ENCODE peak calls at places on chromosomes 5 and 9, in four cellular contexts. G is IMR-90, P is H1, X is mesendoderm. M is an unnamed sample.

GRCh38 chr5:80182802-80183645 is 72.8 kb downstream of the SERINC5 start:
- DNase-seq in G (no peak), X (peak), P (peak), M (peak)

GRCh38 chr5:139689631-139690384 is 41.7 kb downstream of the CXXC5 start:
- DNase-seq in G (no peak), P (no peak), X (peak), M (peak)

GRCh38 chr5:68258531-68258930 is 43.0 kb downstream of the PIK3R1 start:
- DNase-seq in X (no peak), G (no peak), P (no peak), M (no peak)

GRCh38 chr9:113657765-113658564 is 194.4 kb downstream of the RGS3 start:
- DNase-seq in G (peak), P (peak), X (peak), M (peak)

GRCh38 chr9:20314981-20315380 is 307.3 kb downstream of the MLLT3 start:
- DNase-seq in X (no peak), G (no peak), P (no peak), M (no peak)

GRCh38 chr9:131697097-131697496 is 42.8 kb downstream of the RAPGEF1 start:
- DNase-seq in X (peak), G (peak), P (no peak), M (peak)

GRCh38 chr5:585556-585955 is 26.6 kb upstream of the CEP72 start:
- DNase-seq in X (no peak), P (no peak), G (no peak), M (no peak)

GRCh38 chr9:137353223-137354152 is 51.4 kb upstream of the NRARP start:
- DNase-seq in P (no peak), G (no peak), X (no peak), M (no peak)

GRCh38 chr5:75885849-75886596 is 168.8 kb upstream of the POC5 start:
- DNase-seq in G (no peak), P (no peak), X (peak), M (peak)

GRCh38 chr5:657570-657969 is 35.6 kb downstream of the TPPP start:
- DNase-seq in X (no peak), P (no peak), G (peak), M (no peak)

GRCh38 chr5:94785111-94785510 is 166.6 kb downstream of the SLF1 start:
- DNase-seq in G (peak), P (no peak), X (peak), M (no peak)

GRCh38 chr5:53397845-53398244 is 82.6 kb upstream of the FST start:
- DNase-seq in P (no peak), X (peak), G (peak), M (no peak)

GRCh38 chr9:35954942-35955546 is 2.9 kb downstream of the OR2S2 start:
- DNase-seq in X (peak), P (no peak), G (peak), M (peak)

GRCh38 chr5:158609729-158610128 is 490.0 kb downstream of the EBF1 start:
- DNase-seq in P (no peak), X (peak), G (no peak), M (no peak)

GRCh38 chr5:83281658-83282057 is 189.9 kb upstream of the VCAN start:
- DNase-seq in P (no peak), X (no peak), G (peak), M (no peak)

GRCh38 chr9:133848471-133848870 is 110.3 kb upstream of the SARDH start:
- DNase-seq in G (no peak), X (no peak), P (no peak), M (no peak)

GRCh38 chr5:50440651-50441478 is at the start of gene EMB:
- DNase-seq in X (peak), G (no peak), P (peak), M (peak)

GRCh38 chr9:110029422-110029814 is 178.5 kb downstream of the C9orf152 start:
- DNase-seq in G (peak), P (no peak), X (peak), M (no peak)

GRCh38 chr9:127723013-127723412 is 7.1 kb downstream of the TTC16 start:
- DNase-seq in P (no peak), X (no peak), G (no peak), M (no peak)
- H4K5ac ChIP-seq in P (no peak), X (no peak), G (no peak), M (no peak)

GRCh38 chr9:107750741-107751521 is 261.4 kb upstream of the KLF4 start:
- DNase-seq in G (peak), P (no peak), X (no peak), M (no peak)

GRCh38 chr9:107756091-107756490 is 266.5 kb upstream of the KLF4 start:
- DNase-seq in G (no peak), X (no peak), P (no peak), M (no peak)

GRCh38 chr9:107749787-107750444 is 260.3 kb upstream of the KLF4 start:
- DNase-seq in P (no peak), G (peak), X (peak), M (peak)

GRCh38 chr9:107755267-107755666 is 265.7 kb upstream of the KLF4 start:
- DNase-seq in P (no peak), X (peak), G (peak), M (no peak)

DNA sequence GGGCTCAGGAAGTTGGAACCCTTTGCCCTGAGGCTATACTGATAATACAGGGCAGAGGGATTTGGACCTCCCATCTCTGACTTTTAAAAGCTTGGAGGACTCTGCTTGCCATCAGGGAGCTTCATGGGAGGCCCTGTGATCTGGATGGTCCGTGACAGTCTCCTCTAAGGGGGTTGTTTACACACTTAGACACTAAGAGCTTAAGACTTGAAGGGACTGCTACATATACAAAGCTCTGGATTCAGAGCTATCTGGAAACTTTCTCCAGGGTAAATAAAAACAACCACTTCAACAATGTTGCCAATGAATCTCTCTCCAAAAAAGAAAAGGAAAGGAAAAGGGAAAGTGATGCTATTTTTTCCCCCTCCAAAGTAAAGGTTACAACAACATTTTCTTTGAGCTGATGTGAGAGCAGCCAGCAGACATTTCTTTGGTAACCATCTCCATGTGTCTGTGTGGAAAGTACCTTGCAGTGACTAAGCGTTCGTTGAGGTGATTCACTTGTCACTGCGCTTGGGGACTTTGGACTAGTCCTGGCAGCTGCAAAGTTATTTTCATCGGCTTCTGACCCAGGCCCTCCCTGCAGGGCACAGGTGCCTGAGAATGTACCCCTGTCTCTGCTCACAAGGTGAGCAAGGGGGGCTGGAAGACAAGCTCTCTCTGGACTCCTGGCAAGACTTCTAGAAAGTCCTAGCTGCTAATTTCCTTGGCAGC is 262.1 kb upstream of the KLF4 start:
- DNase-seq in G (peak), X (peak), P (no peak), M (no peak)
- H2BK15ac ChIP-seq in G (peak), X (no peak), P (peak), M (no peak)

DNA sequence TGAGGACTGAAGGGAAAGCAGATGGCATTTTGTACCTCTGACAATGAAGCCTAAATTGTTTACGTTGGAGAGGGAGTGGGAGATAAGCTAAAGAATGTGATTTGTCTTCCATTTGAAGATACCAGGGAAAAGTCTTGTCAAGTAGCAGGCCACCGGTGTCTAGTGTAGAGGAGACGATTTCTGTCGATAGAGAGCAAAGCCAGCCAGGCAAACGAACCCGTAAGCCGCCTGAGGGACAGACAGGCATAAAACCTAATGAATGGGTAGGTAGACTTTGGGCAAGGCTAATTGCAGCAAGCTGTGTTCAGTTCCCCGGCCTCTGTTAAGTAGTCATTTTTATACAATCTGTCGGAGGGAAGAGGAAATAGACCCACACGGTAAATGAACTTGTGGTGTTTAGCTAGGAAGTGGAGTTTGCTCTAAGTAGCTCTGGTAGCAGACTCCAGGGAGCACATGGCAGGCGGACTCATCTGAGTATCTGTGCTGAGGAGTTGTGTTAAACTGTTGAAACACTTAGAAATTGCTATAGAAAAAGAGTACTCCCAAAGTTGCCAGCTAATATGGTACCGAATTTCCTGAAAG is 28.8 kb downstream of the SMARCA2 start:
- DNase-seq in P (no peak), G (no peak), X (peak), M (no peak)
- H4K8ac ChIP-seq in P (no peak), G (no peak), X (no peak), M (no peak)

DNA sequence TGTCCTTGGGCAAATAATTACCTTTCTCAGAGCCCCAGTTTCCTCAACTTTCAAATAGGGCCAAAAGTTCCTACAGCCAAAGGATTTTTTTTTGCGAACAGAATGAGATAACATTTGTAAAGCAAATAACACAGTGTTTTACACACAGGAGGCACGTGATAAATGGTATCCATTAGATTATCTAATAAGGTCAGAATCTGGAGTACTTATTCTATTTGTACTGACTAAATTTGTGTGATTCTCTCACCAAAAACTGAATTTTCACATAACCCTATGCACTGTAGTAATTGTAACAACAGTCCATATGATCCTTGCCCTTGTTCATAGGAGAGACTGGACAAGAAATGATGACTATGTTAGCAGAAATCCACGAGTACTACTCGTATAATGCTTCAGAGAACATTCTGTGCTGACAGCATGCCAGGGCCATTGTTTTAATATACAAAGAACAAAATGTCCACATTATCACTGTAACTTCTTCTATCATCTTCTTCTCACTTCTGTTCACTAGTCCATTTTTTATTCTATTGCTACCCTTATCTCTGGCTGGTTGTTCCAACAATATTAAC is 13.9 kb upstream of the FEM1C start:
- DNase-seq in P (no peak), G (peak), X (no peak), M (no peak)
- H4K5ac ChIP-seq in P (no peak), G (no peak), X (no peak), M (no peak)

GRCh38 chr9:79255681-79256080 is 316.1 kb upstream of the TLE4 start:
- DNase-seq in X (no peak), P (no peak), G (no peak), M (no peak)

GRCh38 chr9:79254900-79255651 is 316.7 kb upstream of the TLE4 start:
- DNase-seq in X (peak), P (no peak), G (peak), M (peak)

GRCh38 chr9:79256691-79257213 is 315.0 kb upstream of the TLE4 start:
- DNase-seq in P (no peak), G (peak), X (no peak), M (no peak)

GRCh38 chr9:79257215-79257614 is 314.6 kb upstream of the TLE4 start:
- DNase-seq in G (no peak), X (no peak), P (no peak), M (peak)

GRCh38 chr9:79257671-79258410 is 313.9 kb upstream of the TLE4 start:
- DNase-seq in G (no peak), P (no peak), X (no peak), M (peak)
- H2BK15ac ChIP-seq in G (no peak), P (peak), X (no peak), M (no peak)